ENCODE peak calls at places on chromosome 2, in five cellular contexts. One of them, this sample, is unnamed.
A peak's percentile ranks its signal among the peaks of the same experiment; 100 is the strongest.

GRCh38 chr2:127623388-127624320 is 22.3 kb upstream of the GPR17 start:
- DNase-seq in omental fat pad: peak; percentile 10
- DNase-seq in iris pigment epithelial cell: peak; percentile 68
- DNase-seq in GM13976: no peak
- DNase-seq in activated CD4-positive, alpha-beta T cell treated with anti-CD3 and anti-CD28 coated beads for 24 hours: no peak
- DNase-seq in this sample: no peak

GRCh38 chr2:133362061-133362476 is 206.2 kb downstream of the NCKAP5 start:
- DNase-seq in omental fat pad: no peak
- DNase-seq in iris pigment epithelial cell: peak; percentile 82
- DNase-seq in GM13976: no peak
- DNase-seq in activated CD4-positive, alpha-beta T cell treated with anti-CD3 and anti-CD28 coated beads for 24 hours: no peak
- DNase-seq in this sample: no peak

GRCh38 chr2:150581717-150582472 is 94.4 kb upstream of the RND3 start:
- DNase-seq in omental fat pad: no peak
- DNase-seq in iris pigment epithelial cell: no peak
- DNase-seq in GM13976: no peak
- DNase-seq in activated CD4-positive, alpha-beta T cell treated with anti-CD3 and anti-CD28 coated beads for 24 hours: no peak
- DNase-seq in this sample: no peak

GRCh38 chr2:231227309-231228162 is 29.1 kb downstream of the ARMC9 start:
- DNase-seq in omental fat pad: no peak
- DNase-seq in iris pigment epithelial cell: peak; percentile 84
- DNase-seq in GM13976: peak; percentile 83
- DNase-seq in activated CD4-positive, alpha-beta T cell treated with anti-CD3 and anti-CD28 coated beads for 24 hours: peak; percentile 18
- DNase-seq in this sample: peak; percentile 84

GRCh38 chr2:216355738-216356137 is 16.5 kb downstream of the MARCHF4 start:
- DNase-seq in omental fat pad: no peak
- DNase-seq in iris pigment epithelial cell: no peak
- DNase-seq in GM13976: no peak
- DNase-seq in activated CD4-positive, alpha-beta T cell treated with anti-CD3 and anti-CD28 coated beads for 24 hours: no peak
- DNase-seq in this sample: no peak

GRCh38 chr2:165474621-165475269 is 5.2 kb downstream of the CSRNP3 start:
- DNase-seq in omental fat pad: no peak
- DNase-seq in iris pigment epithelial cell: no peak
- DNase-seq in GM13976: no peak
- DNase-seq in activated CD4-positive, alpha-beta T cell treated with anti-CD3 and anti-CD28 coated beads for 24 hours: no peak
- DNase-seq in this sample: no peak

GRCh38 chr2:122236152-122236892 is 480.9 kb downstream of the TSN start:
- DNase-seq in omental fat pad: no peak
- DNase-seq in iris pigment epithelial cell: peak; percentile 9
- DNase-seq in GM13976: no peak
- DNase-seq in activated CD4-positive, alpha-beta T cell treated with anti-CD3 and anti-CD28 coated beads for 24 hours: no peak
- DNase-seq in this sample: no peak

GRCh38 chr2:88170472-88170892 is 336 bp downstream of the THNSL2 start:
- DNase-seq in omental fat pad: no peak
- DNase-seq in iris pigment epithelial cell: peak; percentile 45
- DNase-seq in GM13976: no peak
- DNase-seq in activated CD4-positive, alpha-beta T cell treated with anti-CD3 and anti-CD28 coated beads for 24 hours: no peak
- DNase-seq in this sample: no peak

GRCh38 chr2:1726558-1726957 is 17.8 kb downstream of the PXDN start:
- DNase-seq in omental fat pad: no peak
- DNase-seq in iris pigment epithelial cell: no peak
- DNase-seq in GM13976: no peak
- DNase-seq in activated CD4-positive, alpha-beta T cell treated with anti-CD3 and anti-CD28 coated beads for 24 hours: no peak
- DNase-seq in this sample: no peak

GRCh38 chr2:1791670-1792069 is 47.4 kb upstream of the PXDN start:
- DNase-seq in omental fat pad: no peak
- DNase-seq in iris pigment epithelial cell: no peak
- DNase-seq in GM13976: no peak
- DNase-seq in activated CD4-positive, alpha-beta T cell treated with anti-CD3 and anti-CD28 coated beads for 24 hours: no peak
- DNase-seq in this sample: no peak

GRCh38 chr2:121338281-121338680 is 53.3 kb upstream of the TFCP2L1 start:
- DNase-seq in omental fat pad: no peak
- DNase-seq in iris pigment epithelial cell: no peak
- DNase-seq in GM13976: no peak
- DNase-seq in activated CD4-positive, alpha-beta T cell treated with anti-CD3 and anti-CD28 coated beads for 24 hours: no peak
- DNase-seq in this sample: no peak

GRCh38 chr2:161134547-161135518 is 25.4 kb upstream of the TANK start:
- DNase-seq in omental fat pad: no peak
- DNase-seq in iris pigment epithelial cell: no peak
- DNase-seq in GM13976: no peak
- DNase-seq in activated CD4-positive, alpha-beta T cell treated with anti-CD3 and anti-CD28 coated beads for 24 hours: no peak
- DNase-seq in this sample: no peak

GRCh38 chr2:200408428-200409311 is 101.2 kb downstream of the KCTD18 start:
- DNase-seq in omental fat pad: no peak
- DNase-seq in iris pigment epithelial cell: peak; percentile 95
- DNase-seq in GM13976: no peak
- DNase-seq in activated CD4-positive, alpha-beta T cell treated with anti-CD3 and anti-CD28 coated beads for 24 hours: no peak
- DNase-seq in this sample: no peak

GRCh38 chr2:15472133-15472532 is 89.0 kb downstream of the NBAS start:
- DNase-seq in omental fat pad: no peak
- DNase-seq in iris pigment epithelial cell: no peak
- DNase-seq in GM13976: no peak
- DNase-seq in activated CD4-positive, alpha-beta T cell treated with anti-CD3 and anti-CD28 coated beads for 24 hours: no peak
- DNase-seq in this sample: no peak

This sample was measured in OCI-LY7.